ENCODE peak calls at places on chromosomes 12 and 14, in seven cellular contexts. Z, S, B, J, T, X and M are unnamed samples.

GRCh38 chr12:8157484-8158198 is 826 bp downstream of the ZNF705A start:
- DNase-seq in Z (no peak), J (no peak), S (peak), T (no peak), X (no peak), B (no peak), M (no peak)

GRCh38 chr14:47917344-47917954 is 242.0 kb upstream of the MDGA2 start:
- DNase-seq in X (peak), B (no peak), Z (no peak), T (peak), S (peak), J (no peak), M (peak)

GRCh38 chr12:123897221-123897620 is 75.4 kb downstream of the CCDC92 start:
- DNase-seq in X (no peak), J (no peak), T (no peak), S (peak), Z (no peak), B (no peak), M (no peak)

GRCh38 chr14:38721822-38722431 is 381.1 kb downstream of the SEC23A start:
- DNase-seq in Z (no peak), J (no peak), X (peak), T (peak), B (peak), S (peak), M (peak)

GRCh38 chr14:54209501-54210231 is 187.1 kb upstream of the CDKN3 start:
- DNase-seq in S (peak), X (no peak), Z (no peak), J (no peak), T (no peak), B (no peak), M (no peak)

GRCh38 chr14:53152909-53153701 is at the start of gene DDHD1:
- DNase-seq in T (peak), X (peak), J (peak), Z (peak), B (peak), S (peak), M (peak)

GRCh38 chr12:182381-182883 is 31.5 kb downstream of the SLC6A12 start:
- DNase-seq in X (no peak), Z (no peak), J (no peak), S (peak), T (no peak), B (peak), M (no peak)

GRCh38 chr12:15322164-15323054 is at the start of gene PTPRO:
- DNase-seq in Z (no peak), X (peak), J (peak), B (no peak), T (peak), S (peak), M (no peak)

GRCh38 chr12:64522316-64522715 is 70.4 kb downstream of the TBK1 start:
- DNase-seq in Z (no peak), X (no peak), B (no peak), T (no peak), J (no peak), S (peak), M (no peak)

GRCh38 chr14:54026671-54027070 is 70.0 kb upstream of the BMP4 start:
- DNase-seq in J (no peak), B (no peak), S (no peak), T (no peak), X (no peak), Z (no peak), M (no peak)

GRCh38 chr14:32590157-32590556 is 261.1 kb downstream of the AKAP6 start:
- DNase-seq in S (no peak), X (no peak), Z (no peak), J (no peak), T (no peak), B (no peak), M (no peak)

GRCh38 chr14:58712357-58712756 is 74.6 kb downstream of the DACT1 start:
- DNase-seq in B (no peak), Z (no peak), X (no peak), T (no peak), J (no peak), S (peak), M (no peak)

GRCh38 chr12:87253157-87253556 is 776.0 kb downstream of the C12orf50 start:
- DNase-seq in J (no peak), S (peak), B (no peak), T (no peak), X (no peak), Z (no peak), M (no peak)

GRCh38 chr12:89060133-89060532 is 292.2 kb downstream of the DUSP6 start:
- DNase-seq in X (no peak), T (no peak), S (no peak), Z (no peak), B (no peak), J (no peak), M (no peak)

GRCh38 chr12:76713130-76713529 is 50.8 kb upstream of the ZDHHC17 start:
- DNase-seq in Z (no peak), B (no peak), T (no peak), S (no peak), X (no peak), J (no peak), M (no peak)

GRCh38 chr12:65631621-65632111 is 192.6 kb upstream of the HMGA2 start:
- DNase-seq in B (peak), J (no peak), X (no peak), Z (peak), T (no peak), S (peak), M (no peak)

GRCh38 chr12:116381744-116382455 is 104.4 kb upstream of the MED13L start:
- DNase-seq in Z (peak), B (peak), S (peak), T (no peak), J (no peak), X (peak), M (no peak)

GRCh38 chr12:107670999-107671643 is 14.5 kb upstream of the PWP1 start:
- DNase-seq in S (no peak), J (peak), Z (no peak), X (peak), B (no peak), T (peak), M (peak)

GRCh38 chr12:125081427-125081826 is 16.2 kb downstream of the AACS start:
- DNase-seq in S (no peak), X (no peak), Z (no peak), J (no peak), B (no peak), T (no peak), M (no peak)

GRCh38 chr12:121791671-121792496 is 1.6 kb downstream of the RHOF start:
- DNase-seq in S (no peak), B (no peak), Z (peak), J (no peak), T (no peak), X (no peak), M (no peak)

GRCh38 chr12:112198120-112198733 is 72.9 kb downstream of the TRAFD1 start:
- DNase-seq in J (no peak), B (peak), T (peak), Z (peak), S (peak), X (peak), M (peak)

GRCh38 chr14:69013943-69014782 is 35.1 kb upstream of the ACTN1 start:
- DNase-seq in T (no peak), S (peak), Z (peak), X (no peak), J (no peak), B (no peak), M (no peak)

GRCh38 chr14:62015248-62015647 is 253.0 kb downstream of the SNAPC1 start:
- DNase-seq in B (no peak), T (no peak), S (peak), X (no peak), J (no peak), Z (no peak), M (no peak)

GRCh38 chr12:12008931-12009611 is 61.7 kb upstream of the BCL2L14 start:
- DNase-seq in X (peak), Z (no peak), T (no peak), S (peak), J (peak), B (no peak), M (peak)

GRCh38 chr12:69688021-69688420 is 11.1 kb downstream of the BEST3 start:
- DNase-seq in S (peak), Z (peak), X (no peak), B (no peak), J (no peak), T (no peak), M (no peak)

GRCh38 chr12:45973526-45973925 is 16.8 kb downstream of the SCAF11 start:
- DNase-seq in Z (no peak), X (no peak), B (no peak), T (no peak), S (peak), J (no peak), M (no peak)

GRCh38 chr12:104890463-104891096 is 67.5 kb downstream of the SLC41A2 start:
- DNase-seq in B (no peak), J (peak), S (no peak), X (no peak), Z (no peak), T (no peak), M (peak)

GRCh38 chr12:64819816-64820402 is 4.5 kb upstream of the TBC1D30 start:
- DNase-seq in X (no peak), Z (no peak), J (no peak), B (no peak), S (no peak), T (no peak), M (no peak)

GRCh38 chr12:48285751-48286650 is 64.7 kb downstream of the ZNF641 start:
- DNase-seq in B (no peak), Z (no peak), X (no peak), T (no peak), J (no peak), S (no peak), M (no peak)

GRCh38 chr12:19997996-19998395 is 370.3 kb upstream of the PDE3A start:
- DNase-seq in Z (no peak), X (no peak), T (no peak), B (no peak), J (no peak), S (no peak), M (no peak)

GRCh38 chr12:42679402-42679801 is 89.9 kb upstream of the PRICKLE1 start:
- DNase-seq in J (no peak), Z (no peak), X (no peak), S (peak), B (no peak), T (no peak), M (no peak)

GRCh38 chr12:115380509-115381120 is 696.6 kb upstream of the TBX3 start:
- DNase-seq in Z (no peak), S (no peak), T (no peak), J (no peak), X (no peak), B (no peak), M (no peak)

GRCh38 chr12:76666272-76666845 is 97.6 kb upstream of the ZDHHC17 start:
- DNase-seq in J (no peak), S (no peak), T (no peak), B (no peak), X (no peak), Z (no peak), M (no peak)

GRCh38 chr14:65840118-65840751 is 427.7 kb downstream of the FUT8 start:
- DNase-seq in J (no peak), X (no peak), B (no peak), T (no peak), S (no peak), Z (no peak), M (no peak)

GRCh38 chr14:59251811-59252771 is 63.6 kb downstream of the DAAM1 start:
- DNase-seq in S (peak), B (no peak), J (no peak), T (no peak), Z (no peak), X (no peak), M (no peak)

GRCh38 chr14:52348796-52349195 is 34.7 kb downstream of the PTGER2 start:
- DNase-seq in J (no peak), B (no peak), X (no peak), S (peak), Z (no peak), T (no peak), M (no peak)

GRCh38 chr14:70901218-70901772 is 6.0 kb upstream of the PCNX1 start:
- DNase-seq in X (no peak), J (no peak), B (no peak), T (no peak), S (peak), Z (no peak), M (no peak)

GRCh38 chr12:32148372-32148771 is 41.7 kb downstream of the BICD1 start:
- DNase-seq in T (no peak), B (no peak), J (no peak), S (peak), Z (no peak), X (no peak), M (no peak)

GRCh38 chr14:101194356-101195308 is 291.1 kb upstream of the RTL1 start:
- DNase-seq in Z (no peak), J (no peak), S (no peak), X (no peak), T (no peak), B (no peak), M (no peak)

GRCh38 chr12:123267335-123267920 is 4.2 kb downstream of the CDK2AP1 start:
- DNase-seq in T (no peak), X (no peak), B (no peak), Z (no peak), S (no peak), J (no peak), M (no peak)

DNA sequence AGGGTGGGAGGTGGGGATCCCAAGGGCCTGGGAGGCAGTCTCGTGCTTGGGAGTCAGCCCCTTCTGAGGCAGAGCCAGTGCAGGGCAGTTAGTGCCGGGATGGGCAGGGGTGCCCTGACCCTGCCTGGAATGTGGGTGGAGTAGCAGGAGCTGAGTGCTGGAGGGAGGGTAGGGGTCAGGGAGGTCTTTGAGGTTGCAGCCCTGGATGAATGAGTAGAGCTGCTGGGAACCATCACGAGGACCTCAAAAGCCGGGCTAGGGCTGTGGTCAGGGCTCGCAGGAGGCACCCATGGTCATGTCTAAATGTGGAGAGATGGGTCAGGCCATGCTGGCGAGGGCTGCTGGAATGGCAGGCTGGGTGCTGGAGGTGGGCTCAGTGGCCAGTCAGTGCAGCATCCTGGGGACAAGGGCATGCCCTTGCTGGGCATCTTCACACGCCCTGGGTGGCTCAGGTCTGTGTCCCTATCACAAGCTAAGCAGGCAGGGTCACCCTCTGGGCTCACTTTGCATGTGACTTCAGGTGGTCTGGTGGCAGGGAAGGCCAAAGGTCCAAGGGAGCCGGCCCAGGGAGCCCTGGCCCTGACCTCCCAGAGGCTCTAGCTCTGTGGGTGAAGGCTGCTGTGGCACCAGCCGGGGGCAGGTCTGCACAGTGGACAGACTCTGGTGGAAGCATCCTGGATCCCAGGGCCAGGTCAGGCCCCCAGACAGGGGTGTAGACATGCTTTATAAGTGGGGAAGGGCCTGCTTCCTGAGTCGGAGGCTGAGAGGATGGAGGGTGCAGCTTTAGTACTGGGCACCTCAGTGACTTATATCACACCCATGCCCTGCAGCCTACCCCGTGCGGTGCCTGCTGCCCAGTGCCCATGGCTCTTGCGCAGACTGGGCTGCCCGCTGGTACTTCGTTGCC is 24.5 kb downstream of the PAPLN start:
- DNase-seq in X (no peak), Z (no peak), T (no peak), B (no peak), J (no peak), S (no peak), M (peak)
- TF ChIP-seq CTCF in X (no peak), Z (no peak), T (no peak), B (no peak), J (no peak), S (no peak), M (no peak)

DNA sequence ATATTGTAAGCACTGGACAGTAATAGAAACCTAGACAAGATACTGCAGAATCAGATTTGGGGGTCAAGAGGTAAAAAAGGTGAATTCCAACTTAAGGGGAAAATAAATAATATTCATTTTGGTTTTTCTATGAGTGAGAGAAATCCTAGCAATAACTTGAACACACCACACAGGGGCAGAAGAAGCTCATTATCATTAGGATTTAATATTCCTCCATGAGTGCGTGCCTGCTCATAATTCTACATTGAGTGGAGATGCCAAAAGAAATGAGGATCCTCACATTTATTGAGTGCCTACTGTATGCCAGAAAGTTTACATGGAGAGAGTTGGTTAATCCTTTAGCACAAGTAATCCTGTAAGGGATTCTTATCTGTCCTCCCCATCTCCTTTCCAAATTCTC is 40.5 kb upstream of the C14orf132 start:
- DNase-seq in T (no peak), J (no peak), B (no peak), Z (no peak), S (peak), X (no peak), M (no peak)
- TF ChIP-seq CTCF in T (peak), J (peak), B (peak), Z (peak), S (peak), X (no peak), M (no peak)

GRCh38 chr14:67971627-67972625 is 152.3 kb downstream of the RAD51B start:
- DNase-seq in X (no peak), T (no peak), B (no peak), S (peak), J (no peak), Z (no peak), M (no peak)
- TF ChIP-seq CTCF in X (no peak), T (no peak), B (no peak), S (no peak), J (no peak), Z (no peak), M (no peak)

GRCh38 chr12:50283924-50284236 is 560 bp upstream of the LIMA1 start:
- DNase-seq in B (no peak), T (no peak), Z (no peak), S (peak), J (no peak), X (no peak), M (peak)
- TF ChIP-seq CTCF in B (no peak), T (no peak), Z (no peak), S (no peak), J (no peak), X (no peak), M (no peak)

GRCh38 chr14:20657216-20658211 is 16.0 kb upstream of the OR6S1 start:
- DNase-seq in B (peak), Z (peak), X (peak), J (no peak), S (no peak), T (no peak), M (peak)
- TF ChIP-seq CTCF in B (peak), Z (peak), X (no peak), J (peak), S (no peak), T (peak), M (peak)